ENCODE peak calls at places on chromosomes 5 and 9, in ten cellular contexts. F, G, U, V, H, C, T, Z, S and L are unnamed samples.

GRCh38 chr5:171596391-171596878 is 177.0 kb downstream of the FGF18 start:
- DNase-seq in F (peak), G (no peak), U (peak), V (no peak), H (no peak), C (peak), T (no peak), Z (no peak), S (no peak), L (no peak)

GRCh38 chr5:172441262-172441751 is 13.0 kb downstream of the SH3PXD2B start:
- DNase-seq in F (no peak), G (no peak), U (no peak), V (no peak), H (peak), C (no peak), T (no peak), Z (peak), S (no peak), L (no peak)

GRCh38 chr5:169064093-169064492 is 236.8 kb downstream of the SLIT3 start:
- DNase-seq in F (peak), G (peak), U (no peak), V (no peak), H (no peak), C (no peak), T (no peak), Z (no peak), S (no peak), L (no peak)

GRCh38 chr5:13664377-13664776 is 280.1 kb downstream of the DNAH5 start:
- DNase-seq in F (peak), G (no peak), U (no peak), V (no peak), H (no peak), C (no peak), T (no peak), Z (no peak), S (no peak), L (no peak)

GRCh38 chr5:79772651-79773050 is 83.0 kb downstream of the CMYA5 start:
- DNase-seq in F (no peak), G (no peak), U (no peak), V (no peak), H (no peak), C (no peak), T (no peak), Z (no peak), S (no peak), L (no peak)

GRCh38 chr5:177194278-177194677 is 60.7 kb downstream of the NSD1 start:
- DNase-seq in F (peak), G (peak), U (peak), V (peak), H (peak), C (no peak), T (peak), Z (no peak), S (no peak), L (no peak)

GRCh38 chr9:124257865-124258764 is at the start of gene NEK6:
- DNase-seq in F (no peak), G (peak), U (peak), V (no peak), H (no peak), C (peak), T (no peak), Z (peak), S (no peak), L (peak)

GRCh38 chr5:158119852-158120708 is 261.1 kb upstream of the CLINT1 start:
- DNase-seq in F (peak), G (peak), U (no peak), V (no peak), H (no peak), C (no peak), T (no peak), Z (no peak), S (no peak), L (no peak)

GRCh38 chr5:112146323-112146848 is 272.7 kb downstream of the EPB41L4A start:
- DNase-seq in F (peak), G (no peak), U (no peak), V (no peak), H (peak), C (no peak), T (no peak), Z (no peak), S (no peak), L (no peak)

GRCh38 chr9:93256878-93257807 is 73.2 kb downstream of the WNK2 start:
- DNase-seq in F (no peak), G (no peak), U (peak), V (no peak), H (peak), C (peak), T (no peak), Z (no peak), S (no peak), L (no peak)

GRCh38 chr5:103005276-103005675 is 114.7 kb downstream of the GIN1 start:
- DNase-seq in F (no peak), G (no peak), U (no peak), V (no peak), H (no peak), C (no peak), T (no peak), Z (no peak), S (no peak), L (no peak)

GRCh38 chr5:88886756-88887741 is 4.1 kb upstream of the MEF2C start:
- DNase-seq in F (no peak), G (no peak), U (no peak), V (no peak), H (no peak), C (no peak), T (no peak), Z (no peak), S (no peak), L (no peak)

GRCh38 chr5:31554552-31554951 is 22.5 kb downstream of the C5orf22 start:
- DNase-seq in F (no peak), G (no peak), U (no peak), V (no peak), H (no peak), C (no peak), T (no peak), Z (no peak), S (no peak), L (no peak)

GRCh38 chr5:56075361-56075760 is 80.6 kb upstream of the IL6ST start:
- DNase-seq in F (no peak), G (no peak), U (no peak), V (no peak), H (no peak), C (no peak), T (no peak), Z (no peak), S (no peak), L (no peak)

GRCh38 chr9:95055337-95055850 is 262.1 kb downstream of the FANCC start:
- DNase-seq in F (no peak), G (no peak), U (no peak), V (no peak), H (no peak), C (no peak), T (no peak), Z (no peak), S (no peak), L (no peak)
- H3K27ac ChIP-seq in F (peak), G (no peak), U (peak), V (peak), H (peak), C (peak), T (no peak), Z (peak), S (no peak), L (peak)

DNA sequence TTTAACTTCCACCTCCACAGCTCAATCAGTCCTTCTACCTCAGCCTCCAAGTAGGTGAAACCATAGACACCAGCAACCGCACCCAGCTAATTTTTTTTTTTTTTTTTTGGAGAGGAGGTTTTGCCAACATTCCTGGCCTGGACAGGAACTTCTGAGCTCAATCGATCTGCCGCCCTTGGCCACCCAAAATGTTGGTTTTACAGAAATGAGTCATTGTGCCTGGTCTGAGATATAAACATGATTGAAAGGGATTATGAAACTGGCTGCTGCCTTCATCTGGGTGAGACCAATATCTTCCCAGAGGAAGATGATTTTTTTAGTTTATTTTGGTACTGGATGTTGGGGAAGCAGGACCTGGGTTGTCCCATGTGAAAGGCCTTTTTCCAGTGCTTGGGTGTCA is 9.2 kb downstream of the TAF11L12 start:
- DNase-seq in F (no peak), G (no peak), U (no peak), V (no peak), H (no peak), C (no peak), T (no peak), Z (no peak), S (no peak), L (no peak)
- H3K27ac ChIP-seq in F (no peak), G (no peak), U (no peak), V (no peak), H (no peak), C (no peak), T (no peak), Z (no peak), S (no peak), L (no peak)

GRCh38 chr5:61408476-61409168 is 76.6 kb downstream of the ZSWIM6 start:
- DNase-seq in F (peak), G (peak), U (peak), V (peak), H (peak), C (peak), T (peak), Z (peak), S (peak), L (peak)
- H3K27ac ChIP-seq in F (peak), G (peak), U (peak), V (peak), H (peak), C (no peak), T (peak), Z (peak), S (peak), L (no peak)

GRCh38 chr9:129632460-129632859 is 6.5 kb downstream of the NTMT1 start:
- DNase-seq in F (no peak), G (no peak), U (no peak), V (no peak), H (no peak), C (no peak), T (no peak), Z (no peak), S (no peak), L (no peak)
- H3K27ac ChIP-seq in F (no peak), G (peak), U (no peak), V (no peak), H (peak), C (no peak), T (no peak), Z (no peak), S (no peak), L (peak)

DNA sequence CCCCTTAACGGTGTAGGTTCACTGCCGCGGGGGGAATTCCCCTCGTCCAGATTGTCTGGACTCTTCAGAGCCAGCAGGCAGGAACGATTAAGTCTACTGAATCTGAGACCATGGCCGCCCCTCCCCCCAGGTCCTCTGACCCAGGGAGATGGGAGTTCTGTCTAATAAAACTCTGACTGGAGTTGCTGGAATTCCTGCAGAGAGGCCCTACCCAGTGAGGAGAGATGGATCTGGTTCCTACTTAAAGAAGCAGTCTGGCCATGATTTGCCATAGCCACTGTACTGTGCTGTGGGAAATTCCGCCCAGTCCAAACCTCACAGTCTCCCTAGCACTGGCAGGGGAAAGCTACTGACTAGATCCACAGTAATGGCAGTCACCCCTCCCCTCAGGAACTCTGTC is 237.7 kb upstream of the RASA1 start:
- DNase-seq in F (no peak), G (no peak), U (no peak), V (no peak), H (no peak), C (no peak), T (no peak), Z (no peak), S (no peak), L (no peak)
- H3K27ac ChIP-seq in F (no peak), G (no peak), U (no peak), V (no peak), H (no peak), C (no peak), T (no peak), Z (no peak), S (no peak), L (no peak)

GRCh38 chr9:71987471-71988371 is 72.7 kb downstream of the C9orf57 start:
- DNase-seq in F (no peak), G (peak), U (no peak), V (no peak), H (no peak), C (no peak), T (no peak), Z (no peak), S (no peak), L (no peak)
- H3K27ac ChIP-seq in F (no peak), G (no peak), U (no peak), V (no peak), H (no peak), C (no peak), T (no peak), Z (no peak), S (no peak), L (no peak)

GRCh38 chr5:9661316-9662015 is 31.3 kb upstream of the TAS2R1 start:
- DNase-seq in F (no peak), G (no peak), U (no peak), V (no peak), H (no peak), C (no peak), T (no peak), Z (no peak), S (no peak), L (no peak)
- H3K27ac ChIP-seq in F (no peak), G (no peak), U (no peak), V (no peak), H (no peak), C (no peak), T (no peak), Z (no peak), S (no peak), L (no peak)